ENCODE peak calls at places on chromosomes 7 and 10, in eight cellular contexts. G, Q, N, T, P, A, E and R are unnamed samples.

GRCh38 chr10:89171263-89171872 is 35.7 kb downstream of the CH25H start:
- DNase-seq in G (no peak), Q (no peak), N (no peak), T (no peak), P (no peak), A (no peak), E (peak), R (no peak)

GRCh38 chr10:74480778-74481177 is 329.8 kb downstream of the ADK start:
- DNase-seq in G (no peak), Q (no peak), N (no peak), T (no peak), P (no peak), A (no peak), E (no peak), R (no peak)

GRCh38 chr10:17199351-17199804 is 2.1 kb downstream of the TRDMT1 start:
- DNase-seq in G (no peak), Q (no peak), N (no peak), T (no peak), P (no peak), A (no peak), E (peak), R (no peak)

GRCh38 chr7:128236924-128237586 is 4.0 kb upstream of the LEP start:
- DNase-seq in G (peak), Q (no peak), N (no peak), T (no peak), P (peak), A (peak), E (no peak), R (no peak)

GRCh38 chr10:29993319-29993876 is 66.0 kb downstream of the JCAD start:
- DNase-seq in G (no peak), Q (no peak), N (peak), T (no peak), P (no peak), A (no peak), E (no peak), R (no peak)

GRCh38 chr10:119360181-119360921 is 153.0 kb downstream of the GRK5 start:
- DNase-seq in G (peak), Q (no peak), N (peak), T (no peak), P (no peak), A (no peak), E (no peak), R (no peak)

GRCh38 chr10:12510566-12510965 is 161.2 kb downstream of the CAMK1D start:
- DNase-seq in G (no peak), Q (no peak), N (no peak), T (no peak), P (no peak), A (no peak), E (no peak), R (no peak)

GRCh38 chr7:37421820-37422219 is 26.8 kb downstream of the ELMO1 start:
- DNase-seq in G (no peak), Q (no peak), N (no peak), T (no peak), P (peak), A (no peak), E (no peak), R (no peak)

GRCh38 chr7:21941570-21942224 is 4.0 kb downstream of the CDCA7L start:
- DNase-seq in G (no peak), Q (no peak), N (no peak), T (no peak), P (no peak), A (no peak), E (no peak), R (no peak)

GRCh38 chr10:102946992-102947391 is 28.9 kb downstream of the CNNM2 start:
- DNase-seq in G (no peak), Q (no peak), N (no peak), T (no peak), P (no peak), A (no peak), E (no peak), R (no peak)

GRCh38 chr10:11610855-11611247 is 599 bp downstream of the USP6NL start:
- DNase-seq in G (peak), Q (peak), N (peak), T (peak), P (peak), A (peak), E (no peak), R (peak)